ENCODE peak calls at places on chromosomes 11 and 22, in eight cellular contexts. One of them, this sample, is unnamed.
A peak's percentile ranks its signal among the peaks of the same experiment; 100 is the strongest.

GRCh38 chr22:46178755-46179505 is 28.6 kb downstream of the PPARA start:
- DNase-seq in GM23338: no peak
- DNase-seq in AG09309: no peak
- DNase-seq in GM12865: no peak
- DNase-seq in endodermal cell: no peak
- DNase-seq in PC-9: no peak
- DNase-seq in esophagus squamous epithelium: no peak
- DNase-seq in ascending aorta: no peak
- DNase-seq in this sample: no peak

GRCh38 chr11:69280994-69281393 is 13.0 kb upstream of the MYEOV start:
- DNase-seq in endodermal cell: peak; percentile 57
- DNase-seq in esophagus squamous epithelium: no peak
- DNase-seq in AG09309: peak; percentile 57
- DNase-seq in PC-9: peak; percentile 100
- DNase-seq in GM12865: no peak
- DNase-seq in ascending aorta: no peak
- DNase-seq in GM23338: no peak
- DNase-seq in this sample: peak; percentile 69

GRCh38 chr11:124086447-124086846 is 28.8 kb upstream of the VWA5A start:
- DNase-seq in AG09309: no peak
- DNase-seq in GM12865: no peak
- DNase-seq in ascending aorta: no peak
- DNase-seq in esophagus squamous epithelium: no peak
- DNase-seq in endodermal cell: peak; percentile 54
- DNase-seq in PC-9: no peak
- DNase-seq in GM23338: peak; percentile 39
- DNase-seq in this sample: no peak

GRCh38 chr11:19873730-19874129 is 161.1 kb downstream of the NAV2 start:
- DNase-seq in esophagus squamous epithelium: no peak
- DNase-seq in PC-9: no peak
- DNase-seq in AG09309: no peak
- DNase-seq in ascending aorta: no peak
- DNase-seq in GM12865: no peak
- DNase-seq in GM23338: peak; percentile 34
- DNase-seq in endodermal cell: peak; percentile 72
- DNase-seq in this sample: no peak

GRCh38 chr11:78542007-78542406 is 32.7 kb downstream of the NARS2 start:
- DNase-seq in GM23338: no peak
- DNase-seq in endodermal cell: no peak
- DNase-seq in PC-9: no peak
- DNase-seq in GM12865: peak; percentile 19
- DNase-seq in esophagus squamous epithelium: no peak
- DNase-seq in ascending aorta: no peak
- DNase-seq in AG09309: no peak
- DNase-seq in this sample: peak; percentile 87

GRCh38 chr11:128692750-128693578 is 908 bp upstream of the FLI1 start:
- DNase-seq in GM12865: peak; percentile 43
- DNase-seq in AG09309: no peak
- DNase-seq in PC-9: no peak
- DNase-seq in endodermal cell: peak; percentile 86
- DNase-seq in ascending aorta: no peak
- DNase-seq in esophagus squamous epithelium: no peak
- DNase-seq in GM23338: peak; percentile 63
- DNase-seq in this sample: peak; percentile 57

GRCh38 chr11:1548221-1549070 is 23.6 kb downstream of the DUSP8 start:
- DNase-seq in endodermal cell: peak; percentile 82
- DNase-seq in AG09309: peak; percentile 7
- DNase-seq in esophagus squamous epithelium: no peak
- DNase-seq in PC-9: peak; percentile 68
- DNase-seq in ascending aorta: peak; percentile 73
- DNase-seq in GM12865: no peak
- DNase-seq in GM23338: peak; percentile 76
- DNase-seq in this sample: peak; percentile 42

GRCh38 chr22:48899523-48900326 is 927.9 kb downstream of the BRD1 start:
- DNase-seq in PC-9: no peak
- DNase-seq in GM12865: no peak
- DNase-seq in GM23338: no peak
- DNase-seq in AG09309: no peak
- DNase-seq in ascending aorta: no peak
- DNase-seq in esophagus squamous epithelium: no peak
- DNase-seq in endodermal cell: no peak
- DNase-seq in this sample: no peak

GRCh38 chr22:45441158-45441557 is 27.7 kb downstream of the RIBC2 start:
- DNase-seq in PC-9: peak; percentile 81
- DNase-seq in endodermal cell: peak; percentile 86
- DNase-seq in esophagus squamous epithelium: no peak
- DNase-seq in ascending aorta: no peak
- DNase-seq in GM23338: peak; percentile 77
- DNase-seq in AG09309: no peak
- DNase-seq in GM12865: peak; percentile 58
- DNase-seq in this sample: peak; percentile 79

GRCh38 chr11:130873766-130874165 is 42.5 kb downstream of the SNX19 start:
- DNase-seq in esophagus squamous epithelium: no peak
- DNase-seq in AG09309: no peak
- DNase-seq in GM12865: no peak
- DNase-seq in endodermal cell: no peak
- DNase-seq in GM23338: no peak
- DNase-seq in PC-9: no peak
- DNase-seq in ascending aorta: no peak
- DNase-seq in this sample: no peak

GRCh38 chr11:87463486-87464102 is 425.9 kb downstream of the TMEM135 start:
- DNase-seq in esophagus squamous epithelium: no peak
- DNase-seq in GM23338: peak; percentile 82
- DNase-seq in GM12865: peak; percentile 46
- DNase-seq in PC-9: no peak
- DNase-seq in endodermal cell: peak; percentile 70
- DNase-seq in AG09309: no peak
- DNase-seq in ascending aorta: no peak
- DNase-seq in this sample: peak; percentile 17

GRCh38 chr11:134199531-134199930 is 24.2 kb downstream of the NCAPD3 start:
- DNase-seq in endodermal cell: no peak
- DNase-seq in esophagus squamous epithelium: no peak
- DNase-seq in ascending aorta: no peak
- DNase-seq in GM12865: no peak
- DNase-seq in PC-9: no peak
- DNase-seq in AG09309: no peak
- DNase-seq in GM23338: no peak
- DNase-seq in this sample: no peak

DNA sequence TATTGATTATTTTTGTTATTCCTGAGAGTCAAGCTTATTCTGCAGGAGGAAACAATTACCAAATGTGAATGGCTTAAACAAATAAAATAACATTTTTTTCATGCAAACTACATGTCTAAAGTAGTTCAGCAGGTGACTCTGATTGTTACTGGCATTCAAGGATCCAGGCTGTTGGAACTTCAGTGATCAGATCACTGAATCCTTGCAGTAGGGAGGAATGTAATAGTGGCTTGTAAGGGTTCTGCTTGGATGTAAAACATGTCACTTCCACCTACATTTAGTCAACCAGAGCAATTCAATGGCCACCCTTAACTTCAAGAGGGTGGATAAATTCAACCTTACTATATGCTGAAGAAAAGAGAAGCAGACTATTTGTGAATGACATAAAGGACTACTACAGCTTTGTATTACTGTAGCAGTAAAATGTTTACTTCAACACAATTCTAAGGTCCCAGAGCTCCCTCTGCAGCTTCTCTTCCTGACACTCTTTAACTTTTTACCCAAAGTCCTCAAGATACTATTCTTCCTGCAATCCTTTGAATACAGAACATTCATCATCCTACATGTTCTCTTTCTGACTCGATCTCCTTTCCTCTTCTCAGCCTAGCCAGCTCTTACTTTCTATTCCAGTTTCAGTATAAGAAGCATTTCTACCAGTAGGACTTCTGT is 284.0 kb downstream of the LRRC4C start:
- DNase-seq in esophagus squamous epithelium: no peak
- DNase-seq in GM23338: peak; percentile 60
- DNase-seq in endodermal cell: peak; percentile 44
- DNase-seq in PC-9: no peak
- DNase-seq in ascending aorta: no peak
- DNase-seq in AG09309: no peak
- DNase-seq in GM12865: peak; percentile 16
- DNase-seq in this sample: no peak
- TF ChIP-seq CTCF in esophagus squamous epithelium: no peak
- TF ChIP-seq CTCF in GM23338: peak; percentile 62
- TF ChIP-seq CTCF in endodermal cell: peak; percentile 57
- TF ChIP-seq CTCF in PC-9: no peak
- TF ChIP-seq CTCF in ascending aorta: no peak
- TF ChIP-seq CTCF in AG09309: no peak
- TF ChIP-seq CTCF in GM12865: no peak
- TF ChIP-seq CTCF in this sample: no peak

GRCh38 chr22:19666663-19667593 is 47.4 kb upstream of the SEPTIN5 start:
- DNase-seq in PC-9: no peak
- DNase-seq in GM12865: no peak
- DNase-seq in esophagus squamous epithelium: no peak
- DNase-seq in GM23338: no peak
- DNase-seq in ascending aorta: no peak
- DNase-seq in endodermal cell: peak; percentile 24
- DNase-seq in AG09309: no peak
- DNase-seq in this sample: no peak
- H3K4me3 ChIP-seq in PC-9: no peak overlapping the region
- H3K4me3 ChIP-seq in GM12865: no peak overlapping the region
- H3K4me3 ChIP-seq in esophagus squamous epithelium: no peak overlapping the region
- H3K4me3 ChIP-seq in GM23338: no peak overlapping the region
- H3K4me3 ChIP-seq in ascending aorta: no peak overlapping the region
- H3K4me3 ChIP-seq in endodermal cell: no peak overlapping the region
- H3K4me3 ChIP-seq in AG09309: no peak overlapping the region
- H3K4me3 ChIP-seq in this sample: no peak overlapping the region

DNA sequence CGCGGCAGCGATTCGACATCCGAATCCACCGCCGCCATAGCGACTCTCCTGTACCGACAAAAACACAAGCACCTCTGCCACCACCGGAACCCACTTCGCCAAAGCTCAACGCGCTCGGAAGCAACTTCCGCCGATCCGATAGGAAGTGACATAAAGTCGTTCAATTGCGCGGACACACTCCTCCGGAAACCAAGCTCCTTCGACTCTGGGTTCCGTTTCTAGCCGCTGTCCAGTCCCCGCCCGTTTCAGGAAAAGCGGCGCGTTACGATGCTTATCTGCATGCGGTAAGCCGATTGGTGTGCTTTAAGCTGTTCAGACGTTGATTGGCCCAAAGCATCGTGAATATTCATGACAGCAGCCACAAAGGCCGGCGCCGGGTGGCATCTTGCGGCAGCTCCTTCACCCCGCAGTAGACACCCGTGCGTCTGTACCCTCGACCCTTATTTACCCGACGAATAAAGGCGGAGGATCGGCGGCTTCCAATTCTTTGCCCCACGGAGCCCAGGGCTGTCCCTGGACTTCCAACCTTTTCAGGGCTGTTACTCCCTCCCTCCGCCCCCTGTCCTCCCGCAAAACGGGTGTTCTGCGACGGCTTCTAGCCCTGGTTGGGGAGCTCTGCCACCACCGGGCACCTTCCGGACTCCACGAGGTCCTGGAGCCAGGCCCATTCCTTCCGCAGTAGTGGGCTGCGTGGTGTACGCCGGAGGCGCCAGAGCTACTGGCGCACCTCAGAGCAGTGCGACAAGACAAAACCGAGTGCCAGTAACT is at the start of gene TUT1:
- DNase-seq in AG09309: peak; percentile 98
- DNase-seq in esophagus squamous epithelium: peak; percentile 89
- DNase-seq in ascending aorta: peak; percentile 92
- DNase-seq in GM23338: peak; percentile 100
- DNase-seq in PC-9: peak; percentile 100
- DNase-seq in endodermal cell: peak; percentile 99
- DNase-seq in GM12865: peak; percentile 99
- DNase-seq in this sample: peak; percentile 100
- TF ChIP-seq CTCF in AG09309: no peak
- TF ChIP-seq CTCF in esophagus squamous epithelium: peak; percentile 19
- TF ChIP-seq CTCF in ascending aorta: no peak
- TF ChIP-seq CTCF in GM23338: no peak
- TF ChIP-seq CTCF in PC-9: no peak
- TF ChIP-seq CTCF in endodermal cell: no peak
- TF ChIP-seq CTCF in GM12865: no peak
- TF ChIP-seq CTCF in this sample: no peak

GRCh38 chr11:71364176-71364671 is 84.0 kb downstream of the DHCR7 start:
- DNase-seq in AG09309: no peak
- DNase-seq in PC-9: no peak
- DNase-seq in GM23338: no peak
- DNase-seq in endodermal cell: no peak
- DNase-seq in GM12865: no peak
- DNase-seq in esophagus squamous epithelium: no peak
- DNase-seq in ascending aorta: no peak
- DNase-seq in this sample: no peak
- H3K4me3 ChIP-seq in AG09309: no peak overlapping the region
- H3K4me3 ChIP-seq in PC-9: no peak overlapping the region
- H3K4me3 ChIP-seq in GM23338: no peak overlapping the region
- H3K4me3 ChIP-seq in endodermal cell: no peak overlapping the region
- H3K4me3 ChIP-seq in GM12865: no peak overlapping the region
- H3K4me3 ChIP-seq in esophagus squamous epithelium: no peak overlapping the region
- H3K4me3 ChIP-seq in ascending aorta: no peak overlapping the region
- H3K4me3 ChIP-seq in this sample: no peak overlapping the region

This sample was measured in fibroblast of villous mesenchyme.